ENCODE peak calls at places on chromosomes 7 and 10, in seven cellular contexts. One of them, this sample, is unnamed.

GRCh38 chr10:130809761-130810515 is 501.6 kb downstream of the TCERG1L start:
- DNase-seq in heart left ventricle: no peak
- DNase-seq in spleen: no peak
- DNase-seq in uterus: no peak
- DNase-seq in tibial nerve: no peak
- DNase-seq in esophagus squamous epithelium: no peak
- DNase-seq in HCT116: no peak
- DNase-seq in this sample: no peak

GRCh38 chr7:36600314-36600682 is 124.0 kb downstream of the AOAH start:
- DNase-seq in tibial nerve: no peak
- DNase-seq in heart left ventricle: no peak
- DNase-seq in uterus: no peak
- DNase-seq in spleen: peak; percentile 77
- DNase-seq in esophagus squamous epithelium: no peak
- DNase-seq in HCT116: no peak
- DNase-seq in this sample: no peak

GRCh38 chr7:54705436-54705835 is 53.6 kb downstream of the SEC61G start:
- DNase-seq in heart left ventricle: no peak
- DNase-seq in tibial nerve: no peak
- DNase-seq in esophagus squamous epithelium: no peak
- DNase-seq in spleen: no peak
- DNase-seq in uterus: no peak
- DNase-seq in HCT116: peak; percentile 41
- DNase-seq in this sample: no peak

GRCh38 chr10:23534328-23534727 is 95.5 kb downstream of the OTUD1 start:
- DNase-seq in HCT116: no peak
- DNase-seq in tibial nerve: no peak
- DNase-seq in uterus: no peak
- DNase-seq in spleen: no peak
- DNase-seq in heart left ventricle: no peak
- DNase-seq in esophagus squamous epithelium: no peak
- DNase-seq in this sample: no peak

GRCh38 chr7:41297167-41297566 is 405.7 kb downstream of the INHBA start:
- DNase-seq in HCT116: no peak
- DNase-seq in esophagus squamous epithelium: no peak
- DNase-seq in uterus: no peak
- DNase-seq in tibial nerve: no peak
- DNase-seq in heart left ventricle: no peak
- DNase-seq in spleen: no peak
- DNase-seq in this sample: no peak

GRCh38 chr10:125812128-125812527 is 10.9 kb downstream of the UROS start:
- DNase-seq in HCT116: no peak
- DNase-seq in esophagus squamous epithelium: no peak
- DNase-seq in heart left ventricle: no peak
- DNase-seq in uterus: no peak
- DNase-seq in spleen: no peak
- DNase-seq in tibial nerve: no peak
- DNase-seq in this sample: peak; percentile 51

GRCh38 chr10:3968727-3969126 is 183.7 kb upstream of the KLF6 start:
- DNase-seq in spleen: no peak
- DNase-seq in HCT116: no peak
- DNase-seq in esophagus squamous epithelium: no peak
- DNase-seq in heart left ventricle: no peak
- DNase-seq in tibial nerve: no peak
- DNase-seq in uterus: no peak
- DNase-seq in this sample: no peak

GRCh38 chr10:120012566-120012965 is 120.0 kb downstream of the SEC23IP start:
- DNase-seq in HCT116: no peak
- DNase-seq in spleen: no peak
- DNase-seq in tibial nerve: no peak
- DNase-seq in esophagus squamous epithelium: no peak
- DNase-seq in uterus: no peak
- DNase-seq in heart left ventricle: no peak
- DNase-seq in this sample: no peak

GRCh38 chr7:14191686-14192098 is 202.2 kb upstream of the ETV1 start:
- DNase-seq in esophagus squamous epithelium: no peak
- DNase-seq in tibial nerve: no peak
- DNase-seq in HCT116: peak; percentile 12
- DNase-seq in heart left ventricle: no peak
- DNase-seq in uterus: no peak
- DNase-seq in spleen: no peak
- DNase-seq in this sample: no peak

GRCh38 chr10:130401860-130402765 is 265.9 kb downstream of the GLRX3 start:
- DNase-seq in heart left ventricle: no peak
- DNase-seq in HCT116: no peak
- DNase-seq in tibial nerve: no peak
- DNase-seq in uterus: no peak
- DNase-seq in esophagus squamous epithelium: no peak
- DNase-seq in spleen: no peak
- DNase-seq in this sample: no peak

GRCh38 chr7:24129597-24129996 is 154.4 kb upstream of the NPY start:
- DNase-seq in tibial nerve: no peak
- DNase-seq in HCT116: no peak
- DNase-seq in spleen: no peak
- DNase-seq in uterus: no peak
- DNase-seq in esophagus squamous epithelium: no peak
- DNase-seq in heart left ventricle: no peak
- DNase-seq in this sample: no peak

GRCh38 chr10:102419561-102420442 is 834 bp upstream of the FBXL15 start:
- DNase-seq in tibial nerve: peak; percentile 30
- DNase-seq in HCT116: no peak
- DNase-seq in esophagus squamous epithelium: no peak
- DNase-seq in spleen: peak; percentile 90
- DNase-seq in uterus: no peak
- DNase-seq in heart left ventricle: peak; percentile 62
- DNase-seq in this sample: peak; percentile 53

GRCh38 chr7:130881799-130882141 is 147.8 kb upstream of the KLF14 start:
- DNase-seq in HCT116: no peak
- DNase-seq in heart left ventricle: no peak
- DNase-seq in spleen: no peak
- DNase-seq in tibial nerve: no peak
- DNase-seq in uterus: no peak
- DNase-seq in esophagus squamous epithelium: no peak
- DNase-seq in this sample: no peak

GRCh38 chr10:103659674-103660363 is 166.3 kb downstream of the NEURL1 start:
- DNase-seq in spleen: peak; percentile 86
- DNase-seq in esophagus squamous epithelium: no peak
- DNase-seq in heart left ventricle: peak; percentile 80
- DNase-seq in tibial nerve: peak; percentile 69
- DNase-seq in uterus: peak; percentile 82
- DNase-seq in HCT116: no peak
- DNase-seq in this sample: peak; percentile 79

GRCh38 chr10:35925511-35925910 is 283.4 kb upstream of the FZD8 start:
- DNase-seq in HCT116: no peak
- DNase-seq in tibial nerve: no peak
- DNase-seq in heart left ventricle: no peak
- DNase-seq in uterus: no peak
- DNase-seq in spleen: no peak
- DNase-seq in esophagus squamous epithelium: no peak
- DNase-seq in this sample: no peak

GRCh38 chr7:158891922-158892321 is 35.6 kb downstream of the DYNC2I1 start:
- DNase-seq in HCT116: no peak
- DNase-seq in tibial nerve: no peak
- DNase-seq in esophagus squamous epithelium: no peak
- DNase-seq in spleen: no peak
- DNase-seq in heart left ventricle: no peak
- DNase-seq in uterus: no peak
- DNase-seq in this sample: no peak

GRCh38 chr10:28800144-28800543 is 122.8 kb downstream of the BAMBI start:
- DNase-seq in heart left ventricle: no peak
- DNase-seq in HCT116: no peak
- DNase-seq in spleen: no peak
- DNase-seq in esophagus squamous epithelium: no peak
- DNase-seq in uterus: no peak
- DNase-seq in tibial nerve: no peak
- DNase-seq in this sample: no peak

GRCh38 chr7:100210803-100211202 is 8.9 kb upstream of the PVRIG start:
- DNase-seq in HCT116: no peak
- DNase-seq in esophagus squamous epithelium: no peak
- DNase-seq in spleen: peak; percentile 73
- DNase-seq in heart left ventricle: no peak
- DNase-seq in tibial nerve: no peak
- DNase-seq in uterus: no peak
- DNase-seq in this sample: no peak

GRCh38 chr7:130292682-130293257 is at the start of gene CPA4:
- DNase-seq in spleen: no peak
- DNase-seq in uterus: no peak
- DNase-seq in heart left ventricle: peak; percentile 26
- DNase-seq in HCT116: peak; percentile 91
- DNase-seq in esophagus squamous epithelium: no peak
- DNase-seq in tibial nerve: peak; percentile 46
- DNase-seq in this sample: peak; percentile 35

GRCh38 chr7:93150200-93150835 is 2.1 kb upstream of the SAMD9L start:
- DNase-seq in HCT116: no peak
- DNase-seq in uterus: no peak
- DNase-seq in heart left ventricle: no peak
- DNase-seq in spleen: no peak
- DNase-seq in tibial nerve: no peak
- DNase-seq in esophagus squamous epithelium: no peak
- DNase-seq in this sample: no peak

GRCh38 chr10:132580157-132580556 is 42.6 kb downstream of the INPP5A start:
- DNase-seq in esophagus squamous epithelium: no peak
- DNase-seq in uterus: no peak
- DNase-seq in spleen: no peak
- DNase-seq in HCT116: no peak
- DNase-seq in heart left ventricle: no peak
- DNase-seq in tibial nerve: no peak
- DNase-seq in this sample: no peak

GRCh38 chr10:131676971-131677421 is 223.8 kb upstream of the PPP2R2D start:
- DNase-seq in HCT116: no peak
- DNase-seq in spleen: no peak
- DNase-seq in tibial nerve: no peak
- DNase-seq in esophagus squamous epithelium: no peak
- DNase-seq in uterus: no peak
- DNase-seq in heart left ventricle: no peak
- DNase-seq in this sample: no peak

GRCh38 chr7:17532861-17533404 is 234.5 kb downstream of the AHR start:
- DNase-seq in tibial nerve: no peak
- DNase-seq in esophagus squamous epithelium: no peak
- DNase-seq in spleen: no peak
- DNase-seq in HCT116: peak; percentile 59
- DNase-seq in uterus: no peak
- DNase-seq in heart left ventricle: no peak
- DNase-seq in this sample: peak; percentile 17

GRCh38 chr7:102297487-102298218 is 11.0 kb downstream of the SH2B2 start:
- DNase-seq in esophagus squamous epithelium: no peak
- DNase-seq in HCT116: no peak
- DNase-seq in heart left ventricle: no peak
- DNase-seq in spleen: no peak
- DNase-seq in uterus: no peak
- DNase-seq in tibial nerve: no peak
- DNase-seq in this sample: no peak

GRCh38 chr7:102303669-102304422 is 17.2 kb downstream of the SH2B2 start:
- DNase-seq in heart left ventricle: no peak
- DNase-seq in spleen: peak; percentile 75
- DNase-seq in esophagus squamous epithelium: no peak
- DNase-seq in HCT116: no peak
- DNase-seq in uterus: no peak
- DNase-seq in tibial nerve: no peak
- DNase-seq in this sample: no peak

GRCh38 chr7:102304668-102305067 is 18.0 kb downstream of the SH2B2 start:
- DNase-seq in uterus: peak; percentile 45
- DNase-seq in HCT116: no peak
- DNase-seq in heart left ventricle: no peak
- DNase-seq in esophagus squamous epithelium: no peak
- DNase-seq in spleen: peak; percentile 79
- DNase-seq in tibial nerve: no peak
- DNase-seq in this sample: no peak

GRCh38 chr7:102302025-102302424 is 15.4 kb downstream of the SH2B2 start:
- DNase-seq in tibial nerve: no peak
- DNase-seq in esophagus squamous epithelium: no peak
- DNase-seq in heart left ventricle: no peak
- DNase-seq in spleen: no peak
- DNase-seq in uterus: no peak
- DNase-seq in HCT116: no peak
- DNase-seq in this sample: no peak

GRCh38 chr7:102300643-102301211 is 14.1 kb downstream of the SH2B2 start:
- DNase-seq in tibial nerve: no peak
- DNase-seq in uterus: no peak
- DNase-seq in HCT116: no peak
- DNase-seq in esophagus squamous epithelium: no peak
- DNase-seq in spleen: no peak
- DNase-seq in heart left ventricle: no peak
- DNase-seq in this sample: no peak
- TF ChIP-seq CTCF in tibial nerve: peak; percentile 13
- TF ChIP-seq CTCF in uterus: no peak
- TF ChIP-seq CTCF in HCT116: no peak
- TF ChIP-seq CTCF in esophagus squamous epithelium: no peak
- TF ChIP-seq CTCF in spleen: no peak
- TF ChIP-seq CTCF in heart left ventricle: peak; percentile 12
- TF ChIP-seq CTCF in this sample: no peak

DNA sequence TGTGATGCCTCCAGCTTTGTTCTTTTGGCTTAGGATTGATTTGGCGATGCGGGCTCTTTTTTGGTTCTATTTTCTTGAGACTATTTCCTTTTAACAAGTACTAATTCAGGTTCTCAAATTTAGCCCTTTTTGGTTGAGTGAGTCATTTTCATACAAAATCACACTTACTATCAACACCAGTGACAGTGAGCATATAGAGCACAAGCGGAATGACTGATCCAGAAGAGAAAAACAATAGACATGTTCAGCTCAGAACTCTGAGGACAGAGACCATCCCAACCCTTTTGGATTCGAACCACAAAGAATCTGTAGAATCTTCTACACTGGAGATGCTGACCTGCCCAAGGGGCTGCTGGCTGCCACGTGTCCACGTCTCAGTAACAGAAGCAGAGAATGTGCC is 56.4 kb upstream of the INSYN2A start:
- DNase-seq in esophagus squamous epithelium: no peak
- DNase-seq in tibial nerve: no peak
- DNase-seq in spleen: no peak
- DNase-seq in HCT116: no peak
- DNase-seq in uterus: no peak
- DNase-seq in heart left ventricle: no peak
- DNase-seq in this sample: no peak
- TF ChIP-seq POLR2A in esophagus squamous epithelium: no peak
- TF ChIP-seq POLR2A in tibial nerve: no peak
- TF ChIP-seq POLR2A in spleen: no peak
- TF ChIP-seq POLR2A in HCT116: no peak
- TF ChIP-seq POLR2A in uterus: no peak
- TF ChIP-seq POLR2A in heart left ventricle: no peak
- TF ChIP-seq POLR2A in this sample: no peak

DNA sequence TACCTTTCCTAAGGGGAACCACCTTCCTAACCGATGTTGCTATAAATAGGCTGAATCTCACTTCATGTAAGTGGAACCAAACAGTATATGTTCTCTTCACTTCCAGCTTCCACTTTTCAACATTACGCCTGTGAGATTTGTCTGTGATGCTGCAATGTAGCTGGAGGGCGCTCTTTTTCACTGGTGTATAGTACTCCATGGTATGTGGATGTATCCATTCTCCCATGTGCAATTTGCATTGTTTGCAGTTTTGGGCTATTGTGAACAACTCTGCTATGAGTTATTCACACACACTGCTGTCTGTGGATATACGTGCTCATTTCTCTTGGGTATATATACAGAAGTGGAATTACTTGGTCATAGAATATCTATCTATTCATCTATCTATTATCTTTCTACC is 75.9 kb upstream of the GNA12 start:
- DNase-seq in spleen: no peak
- DNase-seq in tibial nerve: no peak
- DNase-seq in esophagus squamous epithelium: no peak
- DNase-seq in uterus: no peak
- DNase-seq in HCT116: no peak
- DNase-seq in heart left ventricle: no peak
- DNase-seq in this sample: no peak
- H3K27me3 ChIP-seq in spleen: no peaks in the 10 kb centered on the region
- H3K27me3 ChIP-seq in tibial nerve: peaks cover 7% of the 10 kb centered on the region
- H3K27me3 ChIP-seq in esophagus squamous epithelium: no peaks in the 10 kb centered on the region
- H3K27me3 ChIP-seq in uterus: no peaks in the 10 kb centered on the region
- H3K27me3 ChIP-seq in HCT116: no peaks in the 10 kb centered on the region
- H3K27me3 ChIP-seq in heart left ventricle: peaks cover 6% of the 10 kb centered on the region
- H3K27me3 ChIP-seq in this sample: peaks cover 4% of the 10 kb centered on the region

GRCh38 chr10:73774637-73775036 is 7.2 kb upstream of the CHCHD1 start:
- DNase-seq in spleen: no peak
- DNase-seq in heart left ventricle: no peak
- DNase-seq in esophagus squamous epithelium: no peak
- DNase-seq in HCT116: no peak
- DNase-seq in uterus: no peak
- DNase-seq in tibial nerve: no peak
- DNase-seq in this sample: no peak
- TF ChIP-seq CTCF in spleen: no peak
- TF ChIP-seq CTCF in heart left ventricle: no peak
- TF ChIP-seq CTCF in esophagus squamous epithelium: no peak
- TF ChIP-seq CTCF in HCT116: no peak
- TF ChIP-seq CTCF in uterus: no peak
- TF ChIP-seq CTCF in tibial nerve: no peak
- TF ChIP-seq CTCF in this sample: no peak